ENCODE peak calls at places on chromosomes 5 and 9, in eight cellular contexts. One of them, this sample, is unnamed. For H3K9me3, the result is how much of the 10 kb centered on the place peaks cover.

GRCh38 chr9:111966851-111967250 is 70.2 kb downstream of the UGCG start:
- DNase-seq in CD8-positive, alpha-beta memory T cell: no peak
- DNase-seq in A549: no peak
- DNase-seq in effector memory CD4-positive, alpha-beta T cell: no peak
- DNase-seq in right lobe of liver: no peak
- DNase-seq in esophagus squamous epithelium: no peak
- DNase-seq in CD4-positive, alpha-beta T cell: no peak
- DNase-seq in tibial artery: no peak
- DNase-seq in this sample: no peak

GRCh38 chr9:114416290-114416689 is 28.5 kb upstream of the AKNA start:
- DNase-seq in effector memory CD4-positive, alpha-beta T cell: no peak
- DNase-seq in CD8-positive, alpha-beta memory T cell: no peak
- DNase-seq in esophagus squamous epithelium: no peak
- DNase-seq in right lobe of liver: no peak
- DNase-seq in tibial artery: no peak
- DNase-seq in CD4-positive, alpha-beta T cell: no peak
- DNase-seq in A549: no peak
- DNase-seq in this sample: no peak

GRCh38 chr9:127943746-127944145 is 6.1 kb upstream of the DPM2 start:
- DNase-seq in right lobe of liver: peak
- DNase-seq in CD8-positive, alpha-beta memory T cell: peak
- DNase-seq in esophagus squamous epithelium: no peak
- DNase-seq in tibial artery: peak
- DNase-seq in effector memory CD4-positive, alpha-beta T cell: peak
- DNase-seq in A549: peak
- DNase-seq in CD4-positive, alpha-beta T cell: peak
- DNase-seq in this sample: peak

GRCh38 chr5:73174100-73174815 is 1.3 kb downstream of the TMEM174 start:
- DNase-seq in CD4-positive, alpha-beta T cell: no peak
- DNase-seq in esophagus squamous epithelium: no peak
- DNase-seq in effector memory CD4-positive, alpha-beta T cell: no peak
- DNase-seq in CD8-positive, alpha-beta memory T cell: no peak
- DNase-seq in tibial artery: no peak
- DNase-seq in A549: no peak
- DNase-seq in right lobe of liver: no peak
- DNase-seq in this sample: no peak

GRCh38 chr9:89002987-89003386 is 11.7 kb downstream of the S1PR3 start:
- DNase-seq in effector memory CD4-positive, alpha-beta T cell: no peak
- DNase-seq in CD4-positive, alpha-beta T cell: no peak
- DNase-seq in A549: no peak
- DNase-seq in right lobe of liver: no peak
- DNase-seq in tibial artery: peak
- DNase-seq in esophagus squamous epithelium: no peak
- DNase-seq in CD8-positive, alpha-beta memory T cell: no peak
- DNase-seq in this sample: no peak

GRCh38 chr9:80222466-80223169 is 650.9 kb downstream of the TLE4 start:
- DNase-seq in A549: no peak
- DNase-seq in esophagus squamous epithelium: no peak
- DNase-seq in right lobe of liver: no peak
- DNase-seq in CD4-positive, alpha-beta T cell: no peak
- DNase-seq in CD8-positive, alpha-beta memory T cell: no peak
- DNase-seq in tibial artery: no peak
- DNase-seq in effector memory CD4-positive, alpha-beta T cell: no peak
- DNase-seq in this sample: no peak

GRCh38 chr5:76690704-76691469 is 25.0 kb upstream of the F2R start:
- DNase-seq in A549: no peak
- DNase-seq in right lobe of liver: no peak
- DNase-seq in effector memory CD4-positive, alpha-beta T cell: no peak
- DNase-seq in esophagus squamous epithelium: no peak
- DNase-seq in CD8-positive, alpha-beta memory T cell: no peak
- DNase-seq in CD4-positive, alpha-beta T cell: no peak
- DNase-seq in tibial artery: no peak
- DNase-seq in this sample: no peak

GRCh38 chr5:157086751-157087359 is 22.0 kb downstream of the HAVCR2 start:
- DNase-seq in effector memory CD4-positive, alpha-beta T cell: no peak
- DNase-seq in tibial artery: no peak
- DNase-seq in A549: no peak
- DNase-seq in right lobe of liver: no peak
- DNase-seq in CD8-positive, alpha-beta memory T cell: no peak
- DNase-seq in CD4-positive, alpha-beta T cell: no peak
- DNase-seq in esophagus squamous epithelium: no peak
- DNase-seq in this sample: no peak

GRCh38 chr5:115360036-115360685 is 63.7 kb upstream of the CCDC112 start:
- DNase-seq in esophagus squamous epithelium: no peak
- DNase-seq in CD4-positive, alpha-beta T cell: no peak
- DNase-seq in tibial artery: no peak
- DNase-seq in A549: no peak
- DNase-seq in effector memory CD4-positive, alpha-beta T cell: no peak
- DNase-seq in right lobe of liver: no peak
- DNase-seq in CD8-positive, alpha-beta memory T cell: no peak
- DNase-seq in this sample: no peak

GRCh38 chr5:78339591-78340450 is 20.6 kb upstream of the SCAMP1 start:
- DNase-seq in CD4-positive, alpha-beta T cell: no peak
- DNase-seq in effector memory CD4-positive, alpha-beta T cell: no peak
- DNase-seq in CD8-positive, alpha-beta memory T cell: no peak
- DNase-seq in A549: no peak
- DNase-seq in esophagus squamous epithelium: no peak
- DNase-seq in right lobe of liver: no peak
- DNase-seq in tibial artery: no peak
- DNase-seq in this sample: no peak

GRCh38 chr5:144206136-144206535 is 35.5 kb downstream of the KCTD16 start:
- DNase-seq in A549: no peak
- DNase-seq in effector memory CD4-positive, alpha-beta T cell: no peak
- DNase-seq in right lobe of liver: no peak
- DNase-seq in esophagus squamous epithelium: no peak
- DNase-seq in tibial artery: no peak
- DNase-seq in CD4-positive, alpha-beta T cell: no peak
- DNase-seq in CD8-positive, alpha-beta memory T cell: no peak
- DNase-seq in this sample: no peak

GRCh38 chr9:117535439-117535838 is 120.6 kb upstream of the ASTN2 start:
- DNase-seq in esophagus squamous epithelium: no peak
- DNase-seq in right lobe of liver: no peak
- DNase-seq in CD4-positive, alpha-beta T cell: no peak
- DNase-seq in tibial artery: no peak
- DNase-seq in CD8-positive, alpha-beta memory T cell: no peak
- DNase-seq in A549: no peak
- DNase-seq in effector memory CD4-positive, alpha-beta T cell: no peak
- DNase-seq in this sample: no peak

GRCh38 chr5:174811438-174811837 is 87.1 kb downstream of the MSX2 start:
- DNase-seq in A549: no peak
- DNase-seq in tibial artery: no peak
- DNase-seq in CD8-positive, alpha-beta memory T cell: no peak
- DNase-seq in effector memory CD4-positive, alpha-beta T cell: no peak
- DNase-seq in esophagus squamous epithelium: no peak
- DNase-seq in CD4-positive, alpha-beta T cell: no peak
- DNase-seq in right lobe of liver: no peak
- DNase-seq in this sample: no peak

GRCh38 chr5:79036769-79037168 is 32.7 kb downstream of the DMGDH start:
- DNase-seq in esophagus squamous epithelium: no peak
- DNase-seq in A549: no peak
- DNase-seq in CD4-positive, alpha-beta T cell: no peak
- DNase-seq in CD8-positive, alpha-beta memory T cell: no peak
- DNase-seq in tibial artery: no peak
- DNase-seq in effector memory CD4-positive, alpha-beta T cell: no peak
- DNase-seq in right lobe of liver: no peak
- DNase-seq in this sample: no peak

GRCh38 chr9:23123048-23123632 is 676.5 kb downstream of the DMRTA1 start:
- DNase-seq in esophagus squamous epithelium: no peak
- DNase-seq in effector memory CD4-positive, alpha-beta T cell: no peak
- DNase-seq in CD8-positive, alpha-beta memory T cell: no peak
- DNase-seq in right lobe of liver: no peak
- DNase-seq in tibial artery: no peak
- DNase-seq in CD4-positive, alpha-beta T cell: no peak
- DNase-seq in A549: no peak
- DNase-seq in this sample: no peak

GRCh38 chr5:14870347-14871083 is 1.1 kb downstream of the ANKH start:
- DNase-seq in effector memory CD4-positive, alpha-beta T cell: peak
- DNase-seq in CD4-positive, alpha-beta T cell: peak
- DNase-seq in right lobe of liver: peak
- DNase-seq in esophagus squamous epithelium: no peak
- DNase-seq in A549: no peak
- DNase-seq in tibial artery: peak
- DNase-seq in CD8-positive, alpha-beta memory T cell: peak
- DNase-seq in this sample: peak

GRCh38 chr9:36164361-36164760 is 4.8 kb upstream of the CCIN start:
- DNase-seq in A549: no peak
- DNase-seq in effector memory CD4-positive, alpha-beta T cell: no peak
- DNase-seq in esophagus squamous epithelium: no peak
- DNase-seq in CD4-positive, alpha-beta T cell: no peak
- DNase-seq in right lobe of liver: no peak
- DNase-seq in tibial artery: peak
- DNase-seq in CD8-positive, alpha-beta memory T cell: no peak
- DNase-seq in this sample: no peak

GRCh38 chr5:107157811-107158210 is 512.9 kb downstream of the EFNA5 start:
- DNase-seq in CD4-positive, alpha-beta T cell: no peak
- DNase-seq in esophagus squamous epithelium: no peak
- DNase-seq in CD8-positive, alpha-beta memory T cell: no peak
- DNase-seq in right lobe of liver: no peak
- DNase-seq in effector memory CD4-positive, alpha-beta T cell: no peak
- DNase-seq in tibial artery: no peak
- DNase-seq in A549: no peak
- DNase-seq in this sample: no peak

GRCh38 chr5:38546691-38547146 is 9.7 kb downstream of the LIFR start:
- DNase-seq in effector memory CD4-positive, alpha-beta T cell: no peak
- DNase-seq in CD8-positive, alpha-beta memory T cell: no peak
- DNase-seq in CD4-positive, alpha-beta T cell: no peak
- DNase-seq in A549: no peak
- DNase-seq in tibial artery: no peak
- DNase-seq in esophagus squamous epithelium: no peak
- DNase-seq in right lobe of liver: no peak
- DNase-seq in this sample: no peak

GRCh38 chr9:21311888-21312287 is 6.8 kb upstream of the IFNA5 start:
- DNase-seq in right lobe of liver: no peak
- DNase-seq in CD4-positive, alpha-beta T cell: no peak
- DNase-seq in A549: no peak
- DNase-seq in effector memory CD4-positive, alpha-beta T cell: no peak
- DNase-seq in tibial artery: no peak
- DNase-seq in esophagus squamous epithelium: no peak
- DNase-seq in CD8-positive, alpha-beta memory T cell: no peak
- DNase-seq in this sample: no peak

GRCh38 chr5:168525856-168526255 is 3.2 kb upstream of the FBLL1 start:
- DNase-seq in CD8-positive, alpha-beta memory T cell: no peak
- DNase-seq in esophagus squamous epithelium: no peak
- DNase-seq in CD4-positive, alpha-beta T cell: no peak
- DNase-seq in right lobe of liver: no peak
- DNase-seq in effector memory CD4-positive, alpha-beta T cell: no peak
- DNase-seq in tibial artery: no peak
- DNase-seq in A549: no peak
- DNase-seq in this sample: no peak

GRCh38 chr9:72278959-72279358 is 86.0 kb downstream of the ZFAND5 start:
- DNase-seq in esophagus squamous epithelium: no peak
- DNase-seq in tibial artery: no peak
- DNase-seq in A549: no peak
- DNase-seq in CD8-positive, alpha-beta memory T cell: no peak
- DNase-seq in right lobe of liver: no peak
- DNase-seq in effector memory CD4-positive, alpha-beta T cell: no peak
- DNase-seq in CD4-positive, alpha-beta T cell: no peak
- DNase-seq in this sample: no peak
- H3K9me3 ChIP-seq in esophagus squamous epithelium: under half
- H3K9me3 ChIP-seq in tibial artery: under half
- H3K9me3 ChIP-seq in A549: under half
- H3K9me3 ChIP-seq in CD8-positive, alpha-beta memory T cell: under half
- H3K9me3 ChIP-seq in right lobe of liver: under half
- H3K9me3 ChIP-seq in effector memory CD4-positive, alpha-beta T cell: under half
- H3K9me3 ChIP-seq in CD4-positive, alpha-beta T cell: under half
- H3K9me3 ChIP-seq in this sample: under half

GRCh38 chr5:9692576-9692975 is 62.4 kb upstream of the TAS2R1 start:
- DNase-seq in esophagus squamous epithelium: no peak
- DNase-seq in effector memory CD4-positive, alpha-beta T cell: no peak
- DNase-seq in tibial artery: no peak
- DNase-seq in CD8-positive, alpha-beta memory T cell: no peak
- DNase-seq in right lobe of liver: no peak
- DNase-seq in CD4-positive, alpha-beta T cell: no peak
- DNase-seq in A549: no peak
- DNase-seq in this sample: no peak
- H3K9me3 ChIP-seq in esophagus squamous epithelium: under half
- H3K9me3 ChIP-seq in effector memory CD4-positive, alpha-beta T cell: under half
- H3K9me3 ChIP-seq in tibial artery: under half
- H3K9me3 ChIP-seq in CD8-positive, alpha-beta memory T cell: under half
- H3K9me3 ChIP-seq in right lobe of liver: under half
- H3K9me3 ChIP-seq in CD4-positive, alpha-beta T cell: under half
- H3K9me3 ChIP-seq in A549: under half
- H3K9me3 ChIP-seq in this sample: under half

DNA sequence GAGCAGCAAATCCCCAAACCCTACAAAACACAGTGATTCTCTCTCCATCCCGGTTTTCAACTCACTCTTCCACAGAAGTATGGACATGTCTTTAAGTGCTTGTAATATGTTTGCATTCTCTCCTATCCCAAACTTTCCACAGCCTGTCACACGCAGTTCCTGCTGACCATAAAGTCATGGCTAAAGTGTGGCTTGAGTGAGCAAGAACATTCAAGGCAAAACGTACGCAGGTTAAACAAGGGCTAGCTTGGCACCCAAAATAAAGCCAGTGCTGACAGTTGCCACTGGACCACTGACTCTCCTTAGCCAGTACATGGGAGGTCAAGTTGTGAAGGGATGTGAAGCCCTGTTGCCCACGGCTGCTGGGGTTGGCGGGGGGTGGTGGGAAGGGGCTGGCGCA is 211.1 kb upstream of the IRX1 start:
- DNase-seq in CD8-positive, alpha-beta memory T cell: no peak
- DNase-seq in effector memory CD4-positive, alpha-beta T cell: no peak
- DNase-seq in tibial artery: no peak
- DNase-seq in A549: no peak
- DNase-seq in esophagus squamous epithelium: no peak
- DNase-seq in right lobe of liver: no peak
- DNase-seq in CD4-positive, alpha-beta T cell: no peak
- DNase-seq in this sample: no peak
- H3K9me3 ChIP-seq in CD8-positive, alpha-beta memory T cell: under half
- H3K9me3 ChIP-seq in effector memory CD4-positive, alpha-beta T cell: under half
- H3K9me3 ChIP-seq in tibial artery: under half
- H3K9me3 ChIP-seq in A549: under half
- H3K9me3 ChIP-seq in esophagus squamous epithelium: under half
- H3K9me3 ChIP-seq in right lobe of liver: under half
- H3K9me3 ChIP-seq in CD4-positive, alpha-beta T cell: under half
- H3K9me3 ChIP-seq in this sample: under half

GRCh38 chr5:9108156-9108555 is 437.7 kb downstream of the SEMA5A start:
- DNase-seq in CD8-positive, alpha-beta memory T cell: no peak
- DNase-seq in A549: no peak
- DNase-seq in effector memory CD4-positive, alpha-beta T cell: no peak
- DNase-seq in CD4-positive, alpha-beta T cell: no peak
- DNase-seq in tibial artery: no peak
- DNase-seq in right lobe of liver: no peak
- DNase-seq in esophagus squamous epithelium: no peak
- DNase-seq in this sample: no peak

GRCh38 chr5:9104576-9105339 is 441.1 kb downstream of the SEMA5A start:
- DNase-seq in A549: no peak
- DNase-seq in CD4-positive, alpha-beta T cell: no peak
- DNase-seq in right lobe of liver: no peak
- DNase-seq in CD8-positive, alpha-beta memory T cell: no peak
- DNase-seq in esophagus squamous epithelium: no peak
- DNase-seq in tibial artery: no peak
- DNase-seq in effector memory CD4-positive, alpha-beta T cell: no peak
- DNase-seq in this sample: no peak

DNA sequence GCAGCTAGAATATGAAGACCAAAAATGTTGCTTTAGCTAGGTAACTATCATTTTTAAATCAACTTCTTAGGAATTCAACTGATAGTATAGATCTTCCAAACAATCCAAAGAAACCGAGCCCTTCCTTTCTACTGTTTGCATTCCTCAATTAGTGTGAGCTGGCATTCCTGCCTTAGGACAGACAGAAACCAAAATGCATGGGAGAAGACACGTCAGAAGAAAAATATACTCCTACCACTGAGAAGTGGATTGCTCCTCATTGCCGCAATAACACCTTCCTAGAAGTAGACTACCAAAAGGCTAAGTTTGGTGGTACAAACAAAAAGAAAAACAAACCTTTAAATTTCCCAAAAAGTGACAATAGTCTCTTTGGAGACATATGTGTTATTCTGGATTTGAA is 440.0 kb downstream of the SEMA5A start:
- DNase-seq in CD8-positive, alpha-beta memory T cell: no peak
- DNase-seq in CD4-positive, alpha-beta T cell: no peak
- DNase-seq in effector memory CD4-positive, alpha-beta T cell: no peak
- DNase-seq in tibial artery: no peak
- DNase-seq in esophagus squamous epithelium: no peak
- DNase-seq in right lobe of liver: no peak
- DNase-seq in A549: no peak
- DNase-seq in this sample: no peak
- H3K9me3 ChIP-seq in CD8-positive, alpha-beta memory T cell: under half
- H3K9me3 ChIP-seq in CD4-positive, alpha-beta T cell: under half
- H3K9me3 ChIP-seq in effector memory CD4-positive, alpha-beta T cell: under half
- H3K9me3 ChIP-seq in tibial artery: under half
- H3K9me3 ChIP-seq in esophagus squamous epithelium: under half
- H3K9me3 ChIP-seq in right lobe of liver: under half
- H3K9me3 ChIP-seq in A549: under half
- H3K9me3 ChIP-seq in this sample: under half